ENCODE peak calls at places on chromosomes 5 and 9, in five cellular contexts. K is PC-9, S is astrocyte of the spinal cord, Y is colonic mucosa, F is GM12878. I is an unnamed sample.

GRCh38 chr9:76658510-76659231 is 105.6 kb upstream of the PCA3 start:
- DNase-seq in S (peak), Y (no peak), K (peak), F (no peak), I (peak)

GRCh38 chr9:136354592-136355085 is 8.9 kb downstream of the DNLZ start:
- DNase-seq in F (no peak), S (no peak), K (peak), Y (no peak), I (no peak)

GRCh38 chr9:38068866-38069628 is at the start of gene SHB:
- DNase-seq in S (no peak), K (no peak), F (no peak), Y (peak), I (no peak)

GRCh38 chr9:567128-567745 is 274.3 kb upstream of the DMRT1 start:
- DNase-seq in K (no peak), F (peak), Y (no peak), S (no peak), I (peak)

GRCh38 chr9:123722378-123722777 is 207.5 kb downstream of the DENND1A start:
- DNase-seq in K (no peak), F (no peak), S (no peak), Y (no peak), I (no peak)

GRCh38 chr5:145858929-145859328 is 13.9 kb downstream of the GRXCR2 start:
- DNase-seq in F (no peak), S (no peak), K (no peak), Y (no peak), I (no peak)

GRCh38 chr5:2805080-2805479 is 53.6 kb upstream of the IRX2 start:
- DNase-seq in Y (no peak), F (no peak), K (no peak), S (no peak), I (no peak)

GRCh38 chr9:114178756-114179450 is 23.6 kb downstream of the COL27A1 start:
- DNase-seq in Y (no peak), S (no peak), K (no peak), F (no peak), I (no peak)

GRCh38 chr5:21397693-21398092 is 1409.7 kb upstream of the CDH18 start:
- DNase-seq in S (no peak), K (no peak), Y (no peak), F (no peak), I (no peak)

GRCh38 chr9:129483467-129484324 is 137.2 kb downstream of the C9orf50 start:
- DNase-seq in K (peak), F (no peak), Y (peak), S (peak), I (no peak)

GRCh38 chr5:179974281-179974945 is 66.7 kb upstream of the TBC1D9B start:
- DNase-seq in Y (no peak), K (no peak), F (no peak), S (no peak), I (no peak)

GRCh38 chr9:99491408-99492259 is 269.6 kb downstream of the SEC61B start:
- DNase-seq in F (peak), K (no peak), S (peak), Y (no peak), I (no peak)

GRCh38 chr9:7500521-7500920 is 299.1 kb downstream of the DMAC1 start:
- DNase-seq in Y (no peak), F (no peak), S (no peak), K (no peak), I (no peak)

GRCh38 chr9:127489471-127490115 is 38.3 kb downstream of the LRSAM1 start:
- DNase-seq in Y (no peak), S (no peak), F (no peak), K (no peak), I (no peak)
- TF ChIP-seq CTCF in Y (no peak), S (no peak), F (no peak), K (no peak), I (no peak)

GRCh38 chr9:6079386-6079785 is 64.0 kb upstream of the RANBP6 start:
- DNase-seq in K (no peak), Y (no peak), F (no peak), S (no peak), I (no peak)
- H3K4me3 ChIP-seq in K (peak), Y (no peak), F (no peak), S (no peak), I (no peak)

GRCh38 chr9:92325991-92326500 is 293 bp downstream of the CENPP start:
- DNase-seq in Y (no peak), F (no peak), K (no peak), S (no peak), I (no peak)

GRCh38 chr9:92324889-92325268 is 271 bp downstream of the NOL8 start:
- DNase-seq in F (no peak), K (peak), Y (no peak), S (no peak), I (no peak)

GRCh38 chr9:92325269-92325990 is at the start of the genes CENPP and NOL8:
- DNase-seq in F (peak), S (peak), K (peak), Y (peak), I (peak)

GRCh38 chr9:92327283-92327850 is 1.6 kb downstream of the CENPP start:
- DNase-seq in Y (no peak), F (no peak), S (no peak), K (no peak), I (no peak)

GRCh38 chr9:92328225-92328624 is 2.5 kb downstream of the CENPP start:
- DNase-seq in K (no peak), Y (no peak), F (no peak), S (peak), I (no peak)
- TF ChIP-seq CTCF in K (no peak), Y (no peak), F (peak), S (peak), I (no peak)

DNA sequence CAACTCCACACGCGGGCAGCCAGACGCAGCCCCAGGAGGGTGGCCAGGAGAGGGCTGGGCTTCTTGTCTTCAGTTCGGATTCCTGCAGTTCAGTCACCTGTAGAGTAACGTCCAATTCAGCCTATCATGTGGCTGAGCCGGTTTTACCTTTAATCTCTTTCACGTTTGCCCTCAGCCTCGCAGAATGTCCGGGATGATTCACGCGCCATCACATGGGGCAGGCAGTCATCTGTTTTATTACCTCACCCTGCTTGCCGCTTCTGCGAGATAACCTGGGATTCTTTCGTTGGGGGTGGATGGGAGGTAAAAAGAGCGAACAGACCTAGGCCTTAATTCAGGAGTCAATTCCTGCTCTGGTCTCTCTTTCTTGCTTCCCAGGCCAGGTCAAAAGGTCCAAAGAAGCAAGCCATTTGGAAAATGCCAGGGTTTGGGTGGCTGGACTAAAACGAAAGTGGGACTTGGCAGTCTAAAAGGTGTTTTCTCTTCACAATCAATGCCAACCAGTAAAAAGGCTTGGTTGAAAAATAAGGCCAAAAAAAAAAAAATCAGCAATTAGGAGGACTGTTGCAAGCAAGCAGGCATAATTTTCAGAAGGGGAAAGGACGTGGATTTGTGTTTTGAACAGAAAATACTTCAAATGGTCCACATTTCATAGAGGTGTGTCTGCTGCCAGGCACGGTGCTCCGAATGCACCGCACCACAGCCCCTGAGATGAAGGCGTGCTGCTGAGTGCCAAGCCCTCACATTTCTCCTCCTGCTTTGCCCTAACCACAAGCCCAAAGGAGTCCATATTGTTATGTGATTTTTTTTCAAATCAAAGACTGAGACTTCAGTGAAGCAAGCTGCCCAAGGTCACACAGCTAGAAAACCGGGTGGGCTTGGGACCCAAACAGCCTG is 2.8 kb upstream of the WWC1 start:
- DNase-seq in S (no peak), K (peak), Y (peak), F (no peak), I (no peak)
- H3K4me3 ChIP-seq in S (no peak), K (peak), Y (peak), F (no peak), I (no peak)

GRCh38 chr9:71716138-71716909 is 52.0 kb downstream of the CEMIP2 start:
- DNase-seq in K (no peak), S (peak), F (no peak), Y (no peak), I (no peak)

GRCh38 chr9:71721786-71722295 is 46.5 kb downstream of the CEMIP2 start:
- DNase-seq in K (no peak), Y (no peak), S (no peak), F (no peak), I (no peak)

GRCh38 chr9:71719088-71719487 is 49.2 kb downstream of the CEMIP2 start:
- DNase-seq in Y (no peak), K (no peak), S (no peak), F (no peak), I (no peak)

DNA sequence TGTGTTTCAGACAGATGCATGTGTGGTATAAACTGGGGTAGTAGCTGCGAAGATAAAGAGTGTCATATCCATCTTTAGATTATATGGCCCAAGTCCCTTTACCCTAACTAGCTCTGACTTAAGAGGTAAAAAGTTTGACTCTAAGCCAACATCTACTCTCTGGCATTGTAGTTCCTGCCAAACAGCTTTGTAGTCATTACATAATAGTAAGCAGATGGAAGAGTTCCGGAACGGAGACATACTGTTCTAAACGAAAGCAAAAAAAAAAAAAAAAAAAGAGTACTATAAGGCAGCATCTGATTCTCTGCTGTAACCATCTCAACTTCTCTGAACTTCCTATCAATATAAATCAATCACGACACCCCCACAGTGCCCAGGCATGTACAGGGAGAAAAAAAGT is 48.7 kb downstream of the CEMIP2 start:
- DNase-seq in Y (no peak), F (no peak), S (peak), K (no peak), I (no peak)
- TF ChIP-seq CTCF in Y (no peak), F (no peak), S (no peak), K (no peak), I (no peak)

GRCh38 chr5:151868451-151868850 is 56.2 kb downstream of the GLRA1 start:
- DNase-seq in S (no peak), K (no peak), F (peak), Y (no peak), I (no peak)

GRCh38 chr5:151862811-151863472 is 61.7 kb downstream of the GLRA1 start:
- DNase-seq in Y (no peak), S (no peak), K (no peak), F (no peak), I (no peak)

GRCh38 chr5:151864349-151864748 is 60.3 kb downstream of the GLRA1 start:
- DNase-seq in K (no peak), S (no peak), F (no peak), Y (no peak), I (no peak)

GRCh38 chr5:151863566-151863965 is 61.1 kb downstream of the GLRA1 start:
- DNase-seq in F (no peak), K (no peak), Y (no peak), S (no peak), I (no peak)
- H3K4me3 ChIP-seq in F (no peak), K (no peak), Y (no peak), S (no peak), I (no peak)

DNA sequence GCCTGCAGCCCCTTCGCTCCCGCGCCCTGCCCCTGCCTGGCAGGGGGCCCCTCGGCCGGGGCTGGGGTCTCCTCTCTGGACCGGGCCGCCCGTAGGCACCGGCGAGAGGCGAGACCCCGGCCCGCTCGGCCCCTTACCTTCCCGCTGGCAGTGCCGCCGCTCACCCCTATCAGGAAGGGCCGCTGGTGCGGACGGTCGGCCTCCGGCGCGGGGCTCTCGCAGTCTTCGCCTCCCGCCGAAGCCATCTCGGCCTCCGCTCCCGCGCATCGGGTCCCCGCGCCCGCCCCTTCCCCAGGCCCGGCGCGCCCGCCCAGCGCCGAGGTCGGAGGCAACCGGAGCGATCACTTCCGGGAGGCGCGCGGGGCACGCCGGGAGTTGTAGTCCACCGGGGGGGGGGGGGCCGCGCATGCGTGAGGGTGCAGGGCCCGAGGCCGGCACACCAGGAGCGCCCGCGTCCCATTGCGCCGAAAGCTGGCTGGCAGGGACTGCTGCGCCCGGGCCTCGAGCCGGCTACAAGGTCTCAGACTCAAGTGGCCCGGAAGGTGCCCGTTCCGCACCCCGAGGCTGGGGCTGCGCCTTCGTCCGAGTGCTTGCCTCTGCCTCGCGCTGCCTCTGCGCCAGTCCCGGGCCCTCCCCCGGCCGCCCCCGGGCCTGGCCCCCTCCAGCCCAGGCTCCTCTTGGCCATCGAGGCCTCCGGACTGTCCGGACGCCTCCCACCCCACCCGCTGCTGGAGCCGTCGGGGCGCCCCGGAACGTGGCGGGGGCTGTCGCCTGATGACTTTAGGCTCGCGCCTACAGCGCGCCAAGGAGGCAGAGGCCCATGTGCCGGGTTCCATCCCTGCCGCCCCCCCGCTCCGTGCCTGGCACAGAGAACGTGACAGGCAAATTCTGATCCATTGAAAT is at the start of gene UCK1:
- DNase-seq in K (no peak), F (peak), S (peak), Y (peak), I (peak)
- TF ChIP-seq CTCF in K (no peak), F (no peak), S (no peak), Y (no peak), I (no peak)

DNA sequence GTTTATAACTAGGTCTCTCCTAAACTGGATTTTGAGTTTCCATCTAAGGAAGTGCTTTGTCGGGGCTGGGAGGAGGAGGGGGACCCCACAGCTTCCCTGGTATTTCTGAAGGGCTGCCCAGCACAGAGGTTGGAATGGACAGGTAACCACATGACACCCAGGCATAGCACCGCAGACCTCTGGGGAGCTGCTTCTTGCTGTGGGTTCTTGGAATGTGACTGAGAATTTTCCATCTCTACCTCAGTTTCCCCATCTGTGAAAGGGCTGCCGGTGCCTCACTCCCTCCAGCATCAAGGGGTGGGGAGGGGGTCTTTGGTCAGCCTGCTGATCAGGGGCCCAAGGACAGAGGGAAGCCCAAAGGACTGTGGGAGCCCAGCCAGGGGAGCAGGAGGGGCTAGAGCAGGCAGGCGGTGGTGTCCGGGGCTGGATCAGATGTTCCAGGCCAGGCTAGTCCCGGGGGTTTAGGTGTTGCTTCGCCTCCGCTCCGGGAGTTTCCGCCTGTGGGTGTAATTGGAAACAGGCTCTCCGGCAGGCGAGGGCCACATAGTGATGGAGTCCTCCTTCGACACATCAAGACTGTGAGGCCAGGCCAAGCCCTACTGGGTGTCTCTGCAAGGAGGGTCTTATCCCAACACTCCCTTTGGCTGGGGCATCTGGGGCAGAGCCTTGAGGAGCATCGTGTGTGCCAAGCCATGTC is 3.3 kb downstream of the OLFML2A start:
- DNase-seq in Y (peak), F (no peak), S (no peak), K (no peak), I (no peak)
- H3K4me3 ChIP-seq in Y (no peak), F (no peak), S (no peak), K (no peak), I (no peak)

GRCh38 chr9:132183134-132183533 is 21.3 kb downstream of the NTNG2 start:
- DNase-seq in Y (no peak), S (no peak), F (no peak), K (no peak), I (no peak)

GRCh38 chr9:132181796-132182521 is 20.1 kb downstream of the NTNG2 start:
- DNase-seq in S (no peak), F (no peak), K (no peak), Y (no peak), I (no peak)

GRCh38 chr9:132185164-132186009 is 23.5 kb downstream of the NTNG2 start:
- DNase-seq in S (no peak), F (no peak), K (no peak), Y (no peak), I (no peak)

GRCh38 chr9:132183715-132184114 is 21.9 kb downstream of the NTNG2 start:
- DNase-seq in F (no peak), Y (no peak), S (no peak), K (no peak), I (no peak)

DNA sequence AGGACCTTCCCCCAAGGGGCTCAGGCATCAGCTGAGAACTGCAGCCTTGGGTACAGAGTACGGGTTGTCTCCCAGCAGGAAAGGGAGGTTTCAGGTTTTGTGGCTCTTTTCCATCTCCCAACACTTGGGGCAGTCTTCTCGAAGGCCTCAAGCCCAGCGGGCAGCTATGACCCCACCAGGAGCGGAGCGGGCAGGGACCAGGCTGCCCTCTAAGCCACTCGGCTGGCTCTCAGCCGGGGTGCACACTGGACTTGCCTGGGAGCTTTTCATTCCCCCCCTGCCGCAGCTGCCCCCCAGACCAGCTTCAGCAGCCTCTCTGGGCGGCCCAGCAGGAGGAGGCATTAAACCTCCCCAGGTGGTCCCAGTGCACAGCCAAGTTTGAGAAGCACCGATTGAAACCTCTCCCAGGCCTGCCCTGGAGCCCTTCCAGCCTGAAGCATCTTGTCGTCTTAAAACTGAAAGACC is 20.8 kb downstream of the NTNG2 start:
- DNase-seq in S (no peak), F (no peak), K (no peak), Y (no peak), I (no peak)
- TF ChIP-seq CTCF in S (peak), F (no peak), K (no peak), Y (no peak), I (no peak)

DNA sequence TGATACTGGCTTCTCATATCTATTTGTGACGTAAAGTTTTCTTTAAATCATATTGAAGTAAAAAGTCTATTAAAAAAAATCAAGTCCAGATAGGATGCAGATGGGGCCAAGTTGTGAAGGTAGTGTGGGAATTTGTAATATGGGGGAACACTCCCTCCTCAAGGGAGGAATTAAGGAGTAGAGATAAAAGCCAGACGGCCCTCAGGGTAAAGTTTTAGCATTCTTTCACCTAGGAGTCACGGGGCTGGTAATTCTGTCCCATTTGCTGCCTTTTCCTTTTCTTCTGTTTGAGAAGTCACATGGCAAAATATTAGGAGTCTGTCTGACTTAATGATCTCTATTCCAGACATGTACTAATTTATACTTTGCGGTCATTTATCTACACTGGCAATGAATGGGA is 61.8 kb downstream of the SNX24 start:
- DNase-seq in Y (no peak), K (peak), S (peak), F (no peak), I (no peak)
- H3K4me3 ChIP-seq in Y (no peak), K (no peak), S (no peak), F (no peak), I (no peak)

I was measured in GM12864.